ENCODE peak calls at places on chromosomes 1 and 21, in six cellular contexts. A, I, U, T, B and H are unnamed samples.

GRCh38 chr1:231937013-231937754 is 310.6 kb downstream of the DISC1 start:
- DNase-seq in B (no peak), U (no peak), A (no peak), T (no peak), I (no peak), H (no peak)

GRCh38 chr1:32870615-32871363 is at the start of gene FNDC5:
- DNase-seq in T (no peak), B (peak; percentile 17), A (peak; percentile 11), I (peak; percentile 71), U (peak; percentile 43), H (no peak)

GRCh38 chr1:28296401-28297220 is 32.2 kb upstream of the MED18 start:
- DNase-seq in I (peak; percentile 94), U (peak; percentile 87), A (no peak), T (peak; percentile 97), B (peak; percentile 72), H (peak; percentile 54)

GRCh38 chr1:59871746-59872145 is 54.8 kb downstream of the CYP2J2 start:
- DNase-seq in I (no peak), T (no peak), U (no peak), A (no peak), B (no peak), H (no peak)

GRCh38 chr1:72892461-72892860 is 610.1 kb upstream of the NEGR1 start:
- DNase-seq in A (no peak), U (no peak), B (no peak), T (no peak), I (no peak), H (no peak)

GRCh38 chr1:69982992-69983391 is 222.4 kb downstream of the LRRC40 start:
- DNase-seq in T (peak; percentile 4), A (peak; percentile 73), I (no peak), U (no peak), B (peak; percentile 76), H (no peak)

GRCh38 chr1:82161651-82162238 is 361.0 kb downstream of the ADGRL2 start:
- DNase-seq in U (no peak), A (no peak), B (peak; percentile 64), T (no peak), I (no peak), H (no peak)

GRCh38 chr1:248631354-248632041 is 3.4 kb downstream of the OR2T11 start:
- DNase-seq in I (no peak), U (no peak), A (no peak), B (no peak), T (peak; percentile 34), H (no peak)

GRCh38 chr1:56362994-56363770 is 216.2 kb downstream of the PLPP3 start:
- DNase-seq in I (no peak), U (no peak), B (no peak), T (no peak), A (no peak), H (no peak)

GRCh38 chr1:93829061-93829460 is 49.9 kb downstream of the DNTTIP2 start:
- DNase-seq in I (no peak), U (peak; percentile 53), A (no peak), T (no peak), B (no peak), H (no peak)

GRCh38 chr21:42974832-42975820 is 764 bp downstream of the PKNOX1 start:
- DNase-seq in I (peak; percentile 86), B (peak; percentile 90), U (peak; percentile 48), A (peak; percentile 64), T (peak; percentile 59), H (peak; percentile 49)

GRCh38 chr1:169906938-169907337 is 13.2 kb upstream of the SCYL3 start:
- DNase-seq in I (no peak), B (no peak), T (no peak), A (no peak), U (no peak), H (no peak)

DNA sequence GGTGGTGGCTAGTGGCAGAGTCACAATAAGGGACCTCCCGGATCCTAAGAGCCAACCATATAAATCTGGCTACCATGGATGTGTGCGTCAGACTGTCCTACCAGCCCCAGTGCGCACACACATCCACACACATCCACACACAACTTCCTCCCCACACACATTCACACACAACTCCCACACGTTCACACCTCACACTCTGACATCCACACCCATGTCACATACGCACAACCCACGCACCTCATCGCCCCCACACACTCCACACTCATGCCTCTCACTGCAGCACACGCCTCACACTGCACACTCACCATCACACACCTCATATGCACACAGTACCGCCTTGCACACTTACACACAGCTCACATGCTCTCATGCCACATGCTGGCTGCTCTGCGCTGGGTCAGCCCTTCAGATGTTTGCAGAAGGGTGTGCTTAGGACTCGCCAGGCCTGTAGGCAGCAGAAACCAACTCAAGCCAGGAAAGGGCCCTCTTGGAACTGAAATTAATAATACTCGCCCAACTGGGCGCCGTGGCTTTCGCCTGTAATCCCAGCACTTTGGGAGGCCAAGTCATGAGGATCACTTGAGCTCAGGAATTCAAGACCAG is 3.0 kb downstream of the LDLRAD2 start:
- DNase-seq in I (no peak), A (no peak), U (no peak), T (no peak), B (no peak), H (no peak)
- H3K4ac ChIP-seq in I (no peak overlapping the region), A (no peak overlapping the region), U (no peak overlapping the region), T (no peak overlapping the region), B (no peak overlapping the region), H (peak overlapping the region; percentile 54)

GRCh38 chr1:6358757-6359567 is 34.6 kb downstream of the ACOT7 start:
- DNase-seq in B (peak; percentile 93), T (no peak), A (peak; percentile 86), U (no peak), I (peak; percentile 71), H (no peak)
- H3K4ac ChIP-seq in B (peak overlapping the region; percentile 45), T (no peak overlapping the region), A (peak overlapping the region; percentile 37), U (no peak overlapping the region), I (no peak overlapping the region), H (no peak overlapping the region)

GRCh38 chr1:197733324-197733723 is 42.0 kb downstream of the DENND1B start:
- DNase-seq in B (no peak), U (no peak), I (no peak), T (no peak), A (no peak), H (peak; percentile 92)

GRCh38 chr1:197732187-197732586 is 43.1 kb downstream of the DENND1B start:
- DNase-seq in I (peak; percentile 8), T (no peak), A (no peak), U (no peak), B (no peak), H (no peak)

GRCh38 chr1:197736689-197737088 is 38.6 kb downstream of the DENND1B start:
- DNase-seq in A (peak; percentile 60), T (peak; percentile 59), I (no peak), U (no peak), B (no peak), H (no peak)

GRCh38 chr1:197735461-197735860 is 39.8 kb downstream of the DENND1B start:
- DNase-seq in I (no peak), U (no peak), T (no peak), B (no peak), A (no peak), H (no peak)

GRCh38 chr1:197731449-197731848 is 43.8 kb downstream of the DENND1B start:
- DNase-seq in I (no peak), B (no peak), T (no peak), A (no peak), U (no peak), H (no peak)
- H3K4ac ChIP-seq in I (no peak overlapping the region), B (no peak overlapping the region), T (no peak overlapping the region), A (no peak overlapping the region), U (no peak overlapping the region), H (no peak overlapping the region)

GRCh38 chr1:167708940-167709389 is 12.8 kb upstream of the MPZL1 start:
- DNase-seq in I (peak; percentile 38), U (no peak), B (no peak), A (no peak), T (no peak), H (no peak)
- H3K4ac ChIP-seq in I (no peak overlapping the region), U (no peak overlapping the region), B (no peak overlapping the region), A (no peak overlapping the region), T (no peak overlapping the region), H (no peak overlapping the region)

GRCh38 chr1:185316163-185317033 is 645 bp downstream of the IVNS1ABP start:
- DNase-seq in U (peak; percentile 90), I (peak; percentile 93), T (peak; percentile 71), B (peak; percentile 93), A (peak; percentile 88), H (peak; percentile 87)
- H3K4ac ChIP-seq in U (peak overlapping the region; percentile 55), I (peak overlapping the region; percentile 87), T (peak overlapping the region; percentile 100), B (peak overlapping the region; percentile 81), A (peak overlapping the region; percentile 96), H (peak overlapping the region; percentile 96)

GRCh38 chr21:40531421-40531820 is 315.5 kb downstream of the DSCAM start:
- DNase-seq in U (no peak), B (no peak), I (peak; percentile 82), T (peak; percentile 59), A (no peak), H (no peak)

GRCh38 chr21:40534886-40535285 is 312.1 kb downstream of the DSCAM start:
- DNase-seq in B (no peak), I (no peak), T (peak; percentile 58), A (no peak), U (no peak), H (no peak)

GRCh38 chr21:40531016-40531415 is 315.9 kb downstream of the DSCAM start:
- DNase-seq in T (peak; percentile 75), B (no peak), I (no peak), U (no peak), A (no peak), H (no peak)
- H3K4ac ChIP-seq in T (no peak overlapping the region), B (no peak overlapping the region), I (no peak overlapping the region), U (no peak overlapping the region), A (no peak overlapping the region), H (no peak overlapping the region)

GRCh38 chr21:33967086-33967571 is 51.5 kb upstream of the ATP5PO start:
- DNase-seq in B (no peak), A (no peak), T (no peak), U (no peak), I (peak; percentile 84), H (no peak)

GRCh38 chr21:33966324-33966949 is 50.8 kb upstream of the ATP5PO start:
- DNase-seq in T (no peak), B (no peak), A (no peak), I (no peak), U (no peak), H (no peak)

GRCh38 chr21:33968998-33969353 is 53.4 kb upstream of the ATP5PO start:
- DNase-seq in U (no peak), B (peak; percentile 38), I (no peak), A (peak; percentile 11), T (no peak), H (no peak)

GRCh38 chr21:33969600-33969999 is 54.0 kb upstream of the ATP5PO start:
- DNase-seq in A (no peak), U (no peak), I (no peak), B (no peak), T (no peak), H (no peak)

DNA sequence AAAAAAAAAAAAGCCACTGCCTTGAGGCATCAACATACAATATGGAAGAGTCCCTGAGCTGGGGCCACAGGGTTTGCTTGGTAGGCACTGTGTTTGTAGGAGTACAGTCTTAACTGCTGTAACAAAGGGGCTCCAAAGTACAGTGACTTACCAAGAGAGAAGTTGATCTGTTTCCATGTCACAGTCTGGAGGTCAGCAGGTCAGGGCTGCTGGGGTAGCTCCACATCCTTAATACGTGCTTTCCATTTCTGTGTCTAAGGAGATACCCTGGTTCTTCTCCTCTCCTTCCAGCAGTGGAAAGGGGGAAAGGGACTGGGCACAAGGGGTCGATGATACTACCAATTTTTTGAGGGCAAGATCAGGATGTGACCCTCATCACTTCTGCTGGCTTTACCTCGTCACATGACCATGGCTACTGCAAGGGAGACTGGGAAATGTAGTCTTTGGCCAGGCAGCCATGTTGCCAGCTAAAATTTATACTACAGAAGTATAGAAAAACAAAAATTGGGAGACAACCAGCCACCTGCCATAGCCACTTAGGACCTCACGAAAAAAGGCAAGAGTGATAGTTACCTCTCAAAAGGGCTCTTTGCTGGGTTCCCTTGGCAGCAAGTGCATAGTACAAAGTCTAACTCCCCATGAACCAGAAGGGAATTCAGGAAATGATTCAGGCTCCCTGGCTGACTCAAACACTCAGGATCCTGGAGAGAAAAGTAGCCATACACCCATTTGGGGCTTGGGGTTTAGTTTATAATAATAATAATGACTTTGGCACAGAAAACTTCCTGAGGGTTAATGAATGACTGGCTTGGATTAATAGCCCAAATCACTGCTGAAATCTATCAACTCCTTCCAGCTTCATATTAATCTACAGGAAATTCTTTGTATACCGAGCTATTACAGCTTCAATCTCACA is 52.7 kb upstream of the ATP5PO start:
- DNase-seq in U (no peak), I (peak; percentile 67), A (peak; percentile 64), B (peak; percentile 80), T (no peak), H (no peak)
- H3K4ac ChIP-seq in U (no peak overlapping the region), I (no peak overlapping the region), A (peak overlapping the region; percentile 91), B (peak overlapping the region; percentile 60), T (no peak overlapping the region), H (no peak overlapping the region)